ENCODE peak calls at places on chromosomes 4 and X, in nine cellular contexts. One of them, this sample, is unnamed.

GRCh38 chr4:73378887-73379286 is 25.2 kb upstream of the ALB start:
- DNase-seq in heart left ventricle: no peak
- DNase-seq in choroid plexus epithelial cell: no peak
- DNase-seq in retina: no peak
- DNase-seq in ELR: no peak
- DNase-seq in transverse colon: no peak
- DNase-seq in CD4-positive, alpha-beta T cell: no peak
- DNase-seq in GM03348: no peak
- DNase-seq in Daoy: no peak
- DNase-seq in this sample: no peak

GRCh38 chrX:639151-639550 is 8.6 kb downstream of the SHOX start:
- DNase-seq in retina: no peak
- DNase-seq in heart left ventricle: no peak
- DNase-seq in Daoy: no peak
- DNase-seq in CD4-positive, alpha-beta T cell: no peak
- DNase-seq in transverse colon: no peak
- DNase-seq in ELR: no peak
- DNase-seq in GM03348: no peak
- DNase-seq in choroid plexus epithelial cell: no peak
- DNase-seq in this sample: no peak

GRCh38 chr4:55358668-55359067 is 12.6 kb downstream of the SRD5A3 start:
- DNase-seq in Daoy: peak
- DNase-seq in heart left ventricle: no peak
- DNase-seq in choroid plexus epithelial cell: peak
- DNase-seq in retina: no peak
- DNase-seq in CD4-positive, alpha-beta T cell: no peak
- DNase-seq in ELR: peak
- DNase-seq in transverse colon: no peak
- DNase-seq in GM03348: peak
- DNase-seq in this sample: no peak

GRCh38 chr4:10942166-10942565 is 257.6 kb upstream of the CLNK start:
- DNase-seq in Daoy: no peak
- DNase-seq in ELR: no peak
- DNase-seq in GM03348: no peak
- DNase-seq in retina: no peak
- DNase-seq in heart left ventricle: no peak
- DNase-seq in transverse colon: no peak
- DNase-seq in choroid plexus epithelial cell: no peak
- DNase-seq in CD4-positive, alpha-beta T cell: no peak
- DNase-seq in this sample: no peak

GRCh38 chrX:150324035-150324728 is 38.9 kb upstream of the MAMLD1 start:
- DNase-seq in heart left ventricle: no peak
- DNase-seq in Daoy: peak
- DNase-seq in transverse colon: no peak
- DNase-seq in choroid plexus epithelial cell: peak
- DNase-seq in retina: no peak
- DNase-seq in CD4-positive, alpha-beta T cell: no peak
- DNase-seq in ELR: peak
- DNase-seq in GM03348: peak
- DNase-seq in this sample: no peak

GRCh38 chrX:53714580-53715335 is 28.2 kb upstream of the HUWE1 start:
- DNase-seq in Daoy: peak
- DNase-seq in transverse colon: peak
- DNase-seq in GM03348: no peak
- DNase-seq in ELR: peak
- DNase-seq in heart left ventricle: no peak
- DNase-seq in choroid plexus epithelial cell: peak
- DNase-seq in CD4-positive, alpha-beta T cell: peak
- DNase-seq in retina: no peak
- DNase-seq in this sample: peak

GRCh38 chr4:1082215-1083182 is 30.9 kb downstream of the RNF212 start:
- DNase-seq in transverse colon: peak
- DNase-seq in heart left ventricle: no peak
- DNase-seq in Daoy: peak
- DNase-seq in choroid plexus epithelial cell: peak
- DNase-seq in retina: no peak
- DNase-seq in CD4-positive, alpha-beta T cell: no peak
- DNase-seq in GM03348: peak
- DNase-seq in ELR: peak
- DNase-seq in this sample: peak

GRCh38 chr4:30716158-30716557 is 4.0 kb upstream of the PCDH7 start:
- DNase-seq in CD4-positive, alpha-beta T cell: no peak
- DNase-seq in heart left ventricle: no peak
- DNase-seq in choroid plexus epithelial cell: peak
- DNase-seq in retina: peak
- DNase-seq in GM03348: peak
- DNase-seq in Daoy: no peak
- DNase-seq in transverse colon: no peak
- DNase-seq in ELR: peak
- DNase-seq in this sample: no peak

GRCh38 chrX:11381464-11381863 is 88.3 kb downstream of the AMELX start:
- DNase-seq in retina: peak
- DNase-seq in CD4-positive, alpha-beta T cell: no peak
- DNase-seq in ELR: peak
- DNase-seq in Daoy: peak
- DNase-seq in transverse colon: peak
- DNase-seq in choroid plexus epithelial cell: peak
- DNase-seq in heart left ventricle: peak
- DNase-seq in GM03348: peak
- DNase-seq in this sample: no peak

GRCh38 chr4:38177035-38177791 is 217.0 kb downstream of the PTTG2 start:
- DNase-seq in ELR: no peak
- DNase-seq in choroid plexus epithelial cell: peak
- DNase-seq in retina: no peak
- DNase-seq in Daoy: no peak
- DNase-seq in GM03348: peak
- DNase-seq in transverse colon: peak
- DNase-seq in heart left ventricle: peak
- DNase-seq in CD4-positive, alpha-beta T cell: peak
- DNase-seq in this sample: no peak

GRCh38 chrX:30488092-30488491 is 89.5 kb downstream of the TASL start:
- DNase-seq in heart left ventricle: no peak
- DNase-seq in retina: no peak
- DNase-seq in transverse colon: no peak
- DNase-seq in CD4-positive, alpha-beta T cell: no peak
- DNase-seq in choroid plexus epithelial cell: peak
- DNase-seq in Daoy: no peak
- DNase-seq in ELR: peak
- DNase-seq in GM03348: peak
- DNase-seq in this sample: no peak

GRCh38 chr4:77650787-77651186 is 45.2 kb downstream of the CXCL13 start:
- DNase-seq in Daoy: no peak
- DNase-seq in CD4-positive, alpha-beta T cell: no peak
- DNase-seq in ELR: no peak
- DNase-seq in transverse colon: no peak
- DNase-seq in retina: no peak
- DNase-seq in choroid plexus epithelial cell: peak
- DNase-seq in GM03348: no peak
- DNase-seq in heart left ventricle: no peak
- DNase-seq in this sample: no peak